ENCODE peak calls at places on chromosomes 7 and 10, in six cellular contexts. X is hepatocyte, J is mammary epithelial cell, W is psoas muscle, S is left lung, L is cardiac muscle cell. E is an unnamed sample.

GRCh38 chr10:68435803-68436202 is 28.7 kb upstream of the RUFY2 start:
- DNase-seq in X (no peak), J (no peak), W (no peak), S (no peak), L (no peak), E (no peak)

GRCh38 chr10:62148155-62148554 is 120.5 kb downstream of the RTKN2 start:
- DNase-seq in X (no peak), J (no peak), W (no peak), S (no peak), L (no peak), E (no peak)

GRCh38 chr7:12884856-12885440 is 197.5 kb downstream of the ARL4A start:
- DNase-seq in X (no peak), J (no peak), W (no peak), S (no peak), L (no peak), E (peak; percentile 12)

GRCh38 chr7:31883761-31884164 is 186.4 kb downstream of the PDE1C start:
- DNase-seq in X (no peak), J (peak; percentile 91), W (no peak), S (no peak), L (no peak), E (no peak)

GRCh38 chr7:4100148-4100547 is 581.9 kb upstream of the FOXK1 start:
- DNase-seq in X (no peak), J (no peak), W (no peak), S (no peak), L (no peak), E (no peak)

GRCh38 chr10:125084191-125085186 is 75.9 kb downstream of the CTBP2 start:
- DNase-seq in X (peak; percentile 64), J (peak; percentile 91), W (peak; percentile 84), S (no peak), L (no peak), E (no peak)

GRCh38 chr10:109429956-109430760 is 493.2 kb downstream of the XPNPEP1 start:
- DNase-seq in X (no peak), J (peak; percentile 2), W (no peak), S (no peak), L (no peak), E (peak; percentile 63)

GRCh38 chr10:82538272-82538671 is 663.3 kb downstream of the NRG3 start:
- DNase-seq in X (no peak), J (no peak), W (no peak), S (no peak), L (no peak), E (no peak)

GRCh38 chr10:22489467-22489866 is 144.2 kb downstream of the SPAG6 start:
- DNase-seq in X (no peak), J (peak; percentile 8), W (no peak), S (no peak), L (no peak), E (no peak)

GRCh38 chr10:80064120-80064886 is 14.2 kb upstream of the TMEM254 start:
- DNase-seq in X (no peak), J (no peak), W (no peak), S (no peak), L (no peak), E (no peak)

DNA sequence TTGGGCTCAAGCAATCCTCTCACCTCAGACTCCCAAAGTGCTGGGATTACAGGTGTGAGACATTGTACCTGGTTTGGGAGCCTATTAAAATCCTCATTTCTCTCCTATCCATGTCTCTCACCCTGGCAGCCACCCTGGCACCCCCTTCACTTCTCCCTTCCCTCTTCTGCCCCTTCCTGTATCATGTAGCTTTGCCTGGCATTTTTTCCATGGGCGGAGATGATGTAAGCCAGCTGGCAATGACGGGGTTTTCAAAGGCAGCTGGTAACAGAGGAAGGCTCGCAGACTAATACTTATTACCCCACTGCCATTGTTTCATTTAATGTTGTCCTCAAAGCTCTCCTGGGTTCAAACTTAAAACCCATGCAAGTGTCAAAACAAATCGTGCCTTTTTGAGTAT is 61.9 kb downstream of the RGS10 start:
- DNase-seq in X (no peak), J (peak; percentile 7), W (no peak), S (no peak), L (no peak), E (no peak)
- H3K27me3 ChIP-seq in X (peaks cover 30% of the 10 kb centered on the region), J (no peaks in the 10 kb centered on the region), W (peaks cover 6% of the 10 kb centered on the region), S (peaks cover 10% of the 10 kb centered on the region), L (peaks cover 54% of the 10 kb centered on the region), E (peaks cover 13% of the 10 kb centered on the region)

DNA sequence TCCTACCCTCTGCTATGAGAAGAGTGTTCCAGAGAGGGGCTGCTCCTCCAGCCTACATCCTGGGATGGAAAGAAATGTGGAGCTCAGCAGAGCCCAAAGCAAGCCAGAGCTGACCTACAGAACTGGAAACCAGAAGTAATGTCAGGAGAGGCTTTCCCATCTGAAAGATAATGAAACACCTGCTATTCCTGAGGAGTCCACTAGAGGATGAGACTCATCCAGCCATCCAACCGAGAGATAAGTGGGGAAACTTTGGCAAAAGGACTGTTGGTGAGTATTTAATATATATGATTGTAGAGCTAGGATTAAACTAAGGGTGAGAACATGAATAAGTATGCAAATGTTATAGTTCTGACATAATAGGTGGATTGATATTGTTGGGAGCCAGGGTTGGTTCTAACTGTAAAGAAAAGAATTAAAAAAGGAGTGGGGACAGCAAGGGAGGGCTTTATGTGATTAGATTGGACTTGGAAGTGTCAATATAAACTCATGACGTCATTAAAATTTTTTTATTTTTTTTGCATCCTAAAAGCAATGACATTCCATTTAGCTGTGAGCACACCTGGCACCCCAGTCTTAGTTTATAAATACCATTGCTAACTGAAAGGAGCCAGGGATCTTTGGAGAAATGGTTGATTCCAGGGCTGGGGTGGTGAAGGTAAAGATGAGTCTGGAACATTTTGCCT is 312.8 kb upstream of the NFE2L3 start:
- DNase-seq in X (no peak), J (no peak), W (no peak), S (no peak), L (no peak), E (no peak)
- TF ChIP-seq CTCF in X (peak; percentile 22), J (peak; percentile 53), W (peak; percentile 23), S (no peak), L (peak; percentile 24), E (peak; percentile 47)

GRCh38 chr10:70053896-70054641 is 1.4 kb downstream of the MACROH2A2 start:
- DNase-seq in X (peak; percentile 47), J (peak; percentile 32), W (peak; percentile 66), S (peak; percentile 73), L (peak; percentile 10), E (no peak)
- H3K27me3 ChIP-seq in X (no peaks in the 10 kb centered on the region), J (no peaks in the 10 kb centered on the region), W (peaks cover 2% of the 10 kb centered on the region), S (peaks cover 49% of the 10 kb centered on the region), L (no peaks in the 10 kb centered on the region), E (no peaks in the 10 kb centered on the region)

DNA sequence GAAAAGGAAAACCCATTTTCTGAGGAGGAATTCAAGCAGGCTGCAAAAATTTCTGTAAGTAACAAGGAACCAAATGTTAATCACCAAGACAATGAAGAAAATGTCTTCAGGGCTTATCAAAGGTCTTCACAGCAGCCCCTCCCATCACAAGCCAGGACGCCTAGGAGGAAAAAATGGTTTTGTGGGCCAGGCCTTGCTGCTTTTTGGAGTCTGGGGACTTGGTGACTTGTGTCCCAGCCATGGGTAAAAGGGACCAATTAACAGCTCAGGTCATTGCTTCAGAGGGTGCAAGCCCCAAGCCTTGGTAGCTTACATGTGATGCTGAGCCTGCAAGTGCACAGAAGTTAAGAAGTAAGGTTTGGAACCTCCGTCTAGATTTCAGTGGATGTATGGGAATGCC is 55.7 kb upstream of the FOXP2 start:
- DNase-seq in X (no peak), J (no peak), W (no peak), S (no peak), L (no peak), E (no peak)
- TF ChIP-seq CTCF in X (no peak), J (no peak), W (no peak), S (no peak), L (no peak), E (no peak)

DNA sequence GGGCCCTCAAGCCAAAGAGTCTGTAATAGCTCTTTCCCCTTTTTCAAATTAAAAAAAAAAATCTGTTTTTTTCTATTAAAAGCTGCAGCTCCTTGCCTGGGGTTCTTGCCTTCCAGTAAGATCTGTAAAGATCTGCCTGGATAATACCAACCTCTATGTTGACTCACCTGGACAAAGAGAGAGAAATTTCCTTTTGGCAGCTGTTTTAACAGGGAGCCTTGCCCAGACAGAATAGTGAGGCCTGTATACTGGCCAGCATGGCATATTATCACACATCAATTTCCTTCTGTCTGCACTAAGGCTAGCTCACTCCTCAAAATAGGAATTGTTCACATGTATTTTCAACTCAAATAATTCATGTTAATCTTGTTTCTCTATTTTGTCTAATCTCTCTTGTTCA is 104.6 kb upstream of the LRGUK start:
- DNase-seq in X (no peak), J (peak; percentile 50), W (no peak), S (no peak), L (no peak), E (no peak)
- H3K27me3 ChIP-seq in X (no peaks in the 10 kb centered on the region), J (no peaks in the 10 kb centered on the region), W (no peaks in the 10 kb centered on the region), S (no peaks in the 10 kb centered on the region), L (no peaks in the 10 kb centered on the region), E (no peaks in the 10 kb centered on the region)

GRCh38 chr10:90779573-90779972 is 78.3 kb downstream of the HTR7 start:
- DNase-seq in X (no peak), J (peak; percentile 35), W (no peak), S (no peak), L (no peak), E (no peak)
- TF ChIP-seq CTCF in X (no peak), J (peak; percentile 50), W (no peak), S (no peak), L (peak; percentile 30), E (no peak)

GRCh38 chr10:95503526-95503925 is 57.6 kb downstream of the SORBS1 start:
- DNase-seq in X (no peak), J (no peak), W (no peak), S (no peak), L (no peak), E (no peak)

GRCh38 chr10:95502377-95502776 is 58.8 kb downstream of the SORBS1 start:
- DNase-seq in X (no peak), J (no peak), W (no peak), S (no peak), L (no peak), E (no peak)

GRCh38 chr10:95504187-95504800 is 56.9 kb downstream of the SORBS1 start:
- DNase-seq in X (no peak), J (no peak), W (no peak), S (no peak), L (no peak), E (no peak)

GRCh38 chr10:95501203-95502094 is 59.7 kb downstream of the SORBS1 start:
- DNase-seq in X (no peak), J (no peak), W (no peak), S (no peak), L (peak; percentile 36), E (no peak)

DNA sequence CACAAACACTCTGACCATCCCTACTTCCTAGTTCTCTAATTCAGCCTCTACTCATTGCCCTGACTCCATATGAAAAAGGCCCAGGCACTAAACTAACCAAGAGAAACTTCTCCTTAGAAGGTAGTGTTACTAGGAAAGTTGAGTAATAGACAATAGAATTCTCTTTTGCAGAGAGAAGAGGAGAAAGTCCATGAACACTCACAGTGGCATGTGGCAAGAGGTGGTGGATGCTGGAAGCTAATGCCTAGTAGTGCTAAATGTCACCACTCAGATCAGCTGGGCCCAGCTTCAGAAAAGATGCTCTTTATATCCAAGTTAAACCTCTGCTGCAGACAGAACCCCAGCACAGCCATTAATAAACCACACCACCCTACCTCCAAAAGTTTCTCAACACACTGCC is 58.2 kb downstream of the SORBS1 start:
- DNase-seq in X (peak; percentile 41), J (no peak), W (no peak), S (no peak), L (no peak), E (no peak)
- H3K27me3 ChIP-seq in X (no peaks in the 10 kb centered on the region), J (no peaks in the 10 kb centered on the region), W (no peaks in the 10 kb centered on the region), S (no peaks in the 10 kb centered on the region), L (no peaks in the 10 kb centered on the region), E (no peaks in the 10 kb centered on the region)

E was measured in kidney epithelial cell.